ENCODE peak calls at places on chromosomes 12 and 14, in four cellular contexts. P is PC-3, D is bronchial epithelial cell, R is fibroblast of mammary gland. T is an unnamed sample.

GRCh38 chr14:35400707-35401421 is 3.7 kb downstream of the NFKBIA start:
- DNase-seq in P (no peak), D (peak), R (no peak), T (peak)

GRCh38 chr12:69515394-69515793 is 45.2 kb downstream of the FRS2 start:
- DNase-seq in P (no peak), D (no peak), R (no peak), T (no peak)

GRCh38 chr12:102800565-102800964 is 116.5 kb downstream of the PAH start:
- DNase-seq in P (no peak), D (no peak), R (no peak), T (no peak)

GRCh38 chr12:16726879-16727278 is 120.9 kb upstream of the LMO3 start:
- DNase-seq in P (no peak), D (no peak), R (peak), T (peak)

GRCh38 chr14:64717870-64718269 is 13.6 kb downstream of the PLEKHG3 start:
- DNase-seq in P (peak), D (peak), R (peak), T (no peak)

GRCh38 chr12:43277630-43278267 is 274.3 kb downstream of the ADAMTS20 start:
- DNase-seq in P (peak), D (peak), R (peak), T (peak)

GRCh38 chr14:38848243-38848642 is 254.8 kb downstream of the SEC23A start:
- DNase-seq in P (no peak), D (no peak), R (no peak), T (no peak)

GRCh38 chr12:129871991-129872969 is 31.5 kb downstream of the TMEM132D start:
- DNase-seq in P (no peak), D (no peak), R (no peak), T (no peak)

GRCh38 chr14:100408350-100409015 is 85.3 kb downstream of the SLC25A47 start:
- DNase-seq in P (peak), D (peak), R (peak), T (no peak)

GRCh38 chr12:28114488-28114887 is 75.8 kb upstream of the CCDC91 start:
- DNase-seq in P (peak), D (peak), R (peak), T (no peak)

GRCh38 chr12:6116481-6117021 is 7.9 kb downstream of the VWF start:
- DNase-seq in P (peak), D (peak), R (no peak), T (no peak)

GRCh38 chr12:102234599-102234998 is 37.0 kb upstream of the PMCH start:
- DNase-seq in P (no peak), D (no peak), R (peak), T (no peak)

GRCh38 chr12:20474443-20474842 is 106.1 kb downstream of the PDE3A start:
- DNase-seq in P (no peak), D (no peak), R (no peak), T (peak)

GRCh38 chr12:1544991-1545700 is 49.2 kb downstream of the FBXL14 start:
- DNase-seq in P (peak), D (peak), R (peak), T (peak)

GRCh38 chr12:97276198-97276580 is 186.4 kb upstream of the RMST start:
- DNase-seq in P (no peak), D (no peak), R (no peak), T (no peak)

GRCh38 chr14:49303952-49304516 is 282.1 kb downstream of the RPS29 start:
- DNase-seq in P (peak), D (peak), R (peak), T (peak)

GRCh38 chr12:65232490-65233077 is 45.9 kb upstream of the MSRB3 start:
- DNase-seq in P (peak), D (peak), R (peak), T (peak)

GRCh38 chr12:105076098-105076497 is 8.2 kb downstream of the ALDH1L2 start:
- DNase-seq in P (peak), D (peak), R (peak), T (peak)

GRCh38 chr12:1916396-1917171 is 1.9 kb downstream of the CACNA2D4 start:
- DNase-seq in P (no peak), D (no peak), R (no peak), T (peak)

GRCh38 chr14:23539209-23539866 is 12.2 kb downstream of the ZFHX2 start:
- DNase-seq in P (peak), D (peak), R (peak), T (peak)

GRCh38 chr12:77943466-77943865 is 112.8 kb downstream of the NAV3 start:
- DNase-seq in P (peak), D (peak), R (peak), T (peak)

GRCh38 chr12:4118017-4118510 is 155.5 kb upstream of the CCND2 start:
- DNase-seq in P (no peak), D (peak), R (peak), T (peak)

GRCh38 chr12:121530600-121531355 is 50.0 kb downstream of the KDM2B start:
- DNase-seq in P (peak), D (peak), R (peak), T (peak)

GRCh38 chr12:12788675-12789368 is 3.4 kb downstream of the APOLD1 start:
- DNase-seq in P (peak), D (peak), R (peak), T (peak)

GRCh38 chr14:50984061-50984710 is 39.9 kb upstream of the PYGL start:
- DNase-seq in P (no peak), D (no peak), R (no peak), T (no peak)

GRCh38 chr12:31016057-31016456 is 57.6 kb upstream of the DDX11 start:
- DNase-seq in P (no peak), D (no peak), R (no peak), T (no peak)

GRCh38 chr12:459050-459429 is 699 bp upstream of the B4GALNT3 start:
- DNase-seq in P (no peak), D (no peak), R (no peak), T (no peak)

GRCh38 chr14:106436310-106436905 is 910.0 kb downstream of the TMEM121 start:
- DNase-seq in P (no peak), D (no peak), R (peak), T (no peak)

GRCh38 chr14:105013150-105013787 is 7.6 kb downstream of the CDCA4 start:
- DNase-seq in P (no peak), D (peak), R (no peak), T (no peak)

GRCh38 chr14:92945959-92946846 is 23.3 kb downstream of the CHGA start:
- DNase-seq in P (peak), D (peak), R (peak), T (peak)

DNA sequence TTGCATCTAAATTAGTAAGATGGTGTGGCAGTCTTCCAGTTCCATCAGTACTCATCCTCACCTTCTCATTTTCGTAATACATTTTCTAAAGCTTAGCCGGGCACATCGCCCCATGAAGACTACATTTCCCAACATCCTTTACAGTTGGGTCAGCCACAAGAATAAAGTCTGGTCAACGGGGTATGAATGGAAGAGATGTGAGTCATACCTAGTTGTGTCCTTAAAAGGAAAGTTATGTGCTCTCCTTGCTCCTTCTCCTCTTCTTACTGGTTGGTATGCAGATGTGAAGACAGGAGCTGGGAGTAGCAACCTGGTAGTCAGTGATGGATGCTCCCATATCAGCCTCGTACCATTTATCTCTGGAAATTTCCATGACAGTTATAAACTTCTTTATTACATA is 35.9 kb upstream of the EGLN3 start:
- DNase-seq in P (peak), D (peak), R (peak), T (peak)
- H3K4me3 ChIP-seq in P (no peak), D (no peak), R (no peak), T (no peak)

DNA sequence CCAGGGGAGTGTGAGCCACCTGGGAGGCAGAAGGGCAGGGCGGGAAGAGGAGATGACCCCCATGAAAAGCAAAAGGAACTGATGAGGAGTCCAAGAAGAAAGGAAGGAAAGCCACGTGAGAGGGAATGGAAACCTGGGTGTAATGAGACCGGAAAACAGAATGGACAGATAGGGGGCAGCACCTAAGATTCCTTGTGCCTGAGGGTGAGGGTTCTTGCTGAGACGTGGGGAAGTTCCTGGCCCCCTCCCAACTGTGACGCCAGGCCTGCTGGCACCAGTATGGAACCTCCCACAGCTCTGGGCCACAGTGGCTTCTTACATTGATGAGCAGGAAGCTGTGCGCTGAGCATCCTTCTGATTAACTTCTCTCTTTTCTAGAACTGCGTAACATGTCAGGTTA is 30.8 kb downstream of the TTC7B start:
- DNase-seq in P (peak), D (no peak), R (no peak), T (no peak)
- TF ChIP-seq CTCF in P (peak), D (no peak), R (no peak), T (no peak)

GRCh38 chr12:48861111-48861510 is 4.6 kb downstream of the RND1 start:
- DNase-seq in P (peak), D (peak), R (peak), T (no peak)

GRCh38 chr12:48865441-48866290 is at the start of gene RND1:
- DNase-seq in P (peak), D (peak), R (peak), T (peak)

GRCh38 chr12:48862691-48863090 is 3.0 kb downstream of the RND1 start:
- DNase-seq in P (no peak), D (no peak), R (no peak), T (no peak)

GRCh38 chr12:48865141-48865440 is 579 bp downstream of the RND1 start:
- DNase-seq in P (no peak), D (no peak), R (no peak), T (no peak)

GRCh38 chr12:48863296-48863695 is 2.4 kb downstream of the RND1 start:
- DNase-seq in P (no peak), D (no peak), R (no peak), T (no peak)
- H3K4me3 ChIP-seq in P (no peak), D (no peak), R (no peak), T (no peak)

GRCh38 chr12:25960176-25960575 is 1.7 kb downstream of the RASSF8 start:
- DNase-seq in P (peak), D (no peak), R (peak), T (peak)
- TF ChIP-seq CTCF in P (peak), D (no peak), R (peak), T (peak)

GRCh38 chr12:124293286-124294003 is 1.4 kb upstream of the RFLNA start:
- DNase-seq in P (no peak), D (no peak), R (no peak), T (no peak)

GRCh38 chr12:124286414-124286813 is 8.5 kb upstream of the RFLNA start:
- DNase-seq in P (no peak), D (peak), R (no peak), T (no peak)

GRCh38 chr12:124286946-124287345 is 7.9 kb upstream of the RFLNA start:
- DNase-seq in P (no peak), D (no peak), R (no peak), T (no peak)

GRCh38 chr12:124292385-124292784 is 2.5 kb upstream of the RFLNA start:
- DNase-seq in P (no peak), D (no peak), R (no peak), T (no peak)

GRCh38 chr12:124289634-124290600 is 5.0 kb upstream of the RFLNA start:
- DNase-seq in P (no peak), D (no peak), R (peak), T (no peak)
- H3K4me3 ChIP-seq in P (no peak), D (no peak), R (no peak), T (no peak)